ENCODE peak calls at places on chromosome 11, in five cellular contexts. V, S, X, W and F are unnamed samples.

GRCh38 chr11:17740649-17741235 is 6.2 kb downstream of the KCNC1 start:
- DNase-seq in W (no peak), V (no peak), X (no peak), S (no peak), F (no peak)

GRCh38 chr11:132131051-132131450 is 760.6 kb downstream of the NTM start:
- DNase-seq in X (no peak), V (no peak), S (no peak), W (no peak), F (no peak)

GRCh38 chr11:12123177-12123576 is 12.8 kb downstream of the MICAL2 start:
- DNase-seq in S (no peak), V (peak), W (peak), X (no peak), F (peak)

GRCh38 chr11:129285387-129285786 is 90.3 kb upstream of the BARX2 start:
- DNase-seq in W (no peak), X (no peak), S (no peak), V (no peak), F (no peak)

GRCh38 chr11:107844041-107844440 is 14.5 kb downstream of the SLC35F2 start:
- DNase-seq in S (no peak), W (no peak), X (no peak), V (peak), F (peak)

GRCh38 chr11:26914968-26915367 is 78.9 kb upstream of the FIBIN start:
- DNase-seq in V (no peak), X (no peak), S (no peak), W (no peak), F (no peak)

GRCh38 chr11:101082813-101083212 is 46.8 kb downstream of the PGR start:
- DNase-seq in X (no peak), V (no peak), S (no peak), W (no peak), F (no peak)

GRCh38 chr11:33704240-33705002 is 3.8 kb upstream of the C11orf91 start:
- DNase-seq in S (no peak), W (no peak), X (no peak), V (no peak), F (no peak)

GRCh38 chr11:80855975-80856524 is 1415.2 kb upstream of the TENM4 start:
- DNase-seq in S (no peak), V (peak), W (no peak), X (no peak), F (peak)

GRCh38 chr11:45354976-45355705 is 69.0 kb upstream of the SYT13 start:
- DNase-seq in S (peak), W (no peak), V (peak), X (peak), F (peak)

GRCh38 chr11:75771646-75772410 is 3.2 kb downstream of the DGAT2 start:
- DNase-seq in V (peak), S (no peak), X (no peak), W (peak), F (peak)

GRCh38 chr11:62706841-62707240 is 383 bp downstream of the BSCL2 start:
- DNase-seq in V (no peak), W (no peak), X (no peak), S (no peak), F (no peak)

GRCh38 chr11:62707277-62707771 is at the start of the genes BSCL2 and GNG3:
- DNase-seq in W (no peak), X (no peak), S (no peak), V (no peak), F (no peak)

GRCh38 chr11:62708423-62709261 is 1.2 kb downstream of the GNG3 start:
- DNase-seq in V (no peak), X (peak), W (no peak), S (no peak), F (peak)

GRCh38 chr11:62710001-62710345 is 2.5 kb downstream of the GNG3 start:
- DNase-seq in W (no peak), V (peak), X (no peak), S (no peak), F (no peak)

GRCh38 chr11:62709262-62710000 is 2.0 kb downstream of the GNG3 start:
- DNase-seq in W (peak), S (peak), V (peak), X (peak), F (peak)
- TF ChIP-seq CTCF in W (no peak), S (no peak), V (no peak), X (no peak), F (peak)

GRCh38 chr11:74462009-74462408 is 5.3 kb downstream of the KCNE3 start:
- DNase-seq in W (no peak), X (peak), S (no peak), V (peak), F (no peak)
- H3K4me3 ChIP-seq in W (no peak), X (no peak), S (no peak), V (peak), F (no peak)

GRCh38 chr11:64765291-64765803 is 5.6 kb upstream of the PYGM start:
- DNase-seq in S (no peak), X (no peak), V (no peak), W (no peak), F (no peak)
- TF ChIP-seq CTCF in S (no peak), X (no peak), V (peak), W (peak), F (peak)

GRCh38 chr11:64357904-64358535 is 942 bp upstream of the RPS6KA4 start:
- DNase-seq in V (no peak), S (peak), W (no peak), X (no peak), F (peak)
- H3K4me3 ChIP-seq in V (peak), S (peak), W (peak), X (no peak), F (peak)

DNA sequence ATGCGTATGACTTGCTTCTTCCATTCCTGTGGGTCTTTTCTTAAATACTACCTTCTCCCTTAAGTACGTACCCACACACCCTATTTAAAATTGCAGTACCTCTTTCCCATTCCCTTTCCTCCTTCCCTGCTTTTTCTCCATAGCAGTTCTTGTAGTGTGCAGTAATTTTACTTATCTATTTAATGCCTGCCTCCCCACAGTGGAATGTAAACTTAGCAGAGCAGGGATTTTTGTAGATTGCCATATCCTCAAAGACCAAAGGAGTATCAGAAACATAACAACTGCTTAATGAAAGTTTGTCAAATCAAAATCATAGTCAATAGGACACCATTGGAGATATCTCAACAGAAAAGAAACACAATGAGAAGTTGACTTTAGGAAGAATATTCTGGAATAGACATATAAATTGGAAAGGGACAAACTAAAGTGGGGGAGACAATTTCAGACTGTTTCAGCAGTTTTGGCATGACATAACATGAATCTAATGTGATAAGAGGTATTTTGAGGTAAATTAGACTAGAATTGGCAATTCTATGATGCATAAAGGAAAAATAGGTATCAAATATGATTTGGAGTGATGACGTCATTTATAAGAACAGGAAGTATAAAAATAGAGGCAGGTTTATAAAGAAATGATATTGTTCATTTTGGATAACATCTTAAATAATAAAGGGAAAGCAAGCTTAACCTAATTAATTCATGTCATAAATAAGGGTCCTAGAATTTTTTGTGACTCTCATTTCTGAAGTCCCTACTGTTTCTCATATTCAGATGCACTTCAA is 188.4 kb downstream of the SOX6 start:
- DNase-seq in V (no peak), X (no peak), W (no peak), S (no peak), F (no peak)
- TF ChIP-seq CTCF in V (no peak), X (no peak), W (no peak), S (no peak), F (no peak)

GRCh38 chr11:123249354-123249753 is 54.3 kb upstream of the CLMP start:
- DNase-seq in X (no peak), S (no peak), V (no peak), W (no peak), F (no peak)

GRCh38 chr11:123247813-123248379 is 52.8 kb upstream of the CLMP start:
- DNase-seq in V (no peak), S (no peak), W (no peak), X (no peak), F (no peak)

GRCh38 chr11:123247498-123247799 is 52.4 kb upstream of the CLMP start:
- DNase-seq in W (no peak), X (no peak), S (no peak), V (no peak), F (no peak)

GRCh38 chr11:123245567-123245966 is 50.5 kb upstream of the CLMP start:
- DNase-seq in W (no peak), V (no peak), S (no peak), X (no peak), F (no peak)

GRCh38 chr11:123246749-123247497 is 51.9 kb upstream of the CLMP start:
- DNase-seq in V (peak), X (peak), S (peak), W (peak), F (peak)
- H3K4me3 ChIP-seq in V (no peak), X (no peak), S (no peak), W (no peak), F (no peak)